ENCODE peak calls at places on chromosomes 7 and 10, in four cellular contexts. G is GM12878, R is K562, B is HepG2. C is an unnamed sample.

GRCh38 chr10:12800302-12800701 is 201.2 kb downstream of the CCDC3 start:
- DNase-seq in G (no peak), R (no peak), B (no peak), C (no peak)

GRCh38 chr7:67447297-67447696 is 450.7 kb downstream of the TYW1 start:
- DNase-seq in G (no peak), R (no peak), B (no peak), C (no peak)

GRCh38 chr10:17668435-17669184 is 24.7 kb downstream of the STAM start:
- DNase-seq in G (no peak), R (no peak), B (peak; percentile 58), C (no peak)

GRCh38 chr7:101567231-101567630 is 61.9 kb downstream of the MYL10 start:
- DNase-seq in G (no peak), R (no peak), B (no peak), C (no peak)

GRCh38 chr10:33880291-33880690 is 545.8 kb upstream of the NRP1 start:
- DNase-seq in G (no peak), R (no peak), B (no peak), C (no peak)

GRCh38 chr7:43491984-43492383 is 90.9 kb upstream of the STK17A start:
- DNase-seq in G (no peak), R (no peak), B (peak; percentile 28), C (no peak)

GRCh38 chr10:683448-684071 is 5.9 kb downstream of the DIP2C start:
- DNase-seq in G (no peak), R (peak; percentile 8), B (no peak), C (peak; percentile 86)

GRCh38 chr7:99098824-99099498 is 44.9 kb downstream of the SMURF1 start:
- DNase-seq in G (no peak), R (no peak), B (peak; percentile 96), C (peak; percentile 76)

GRCh38 chr7:44259547-44260457 is 59.0 kb downstream of the YKT6 start:
- DNase-seq in G (no peak), R (no peak), B (peak; percentile 3), C (no peak)

DNA sequence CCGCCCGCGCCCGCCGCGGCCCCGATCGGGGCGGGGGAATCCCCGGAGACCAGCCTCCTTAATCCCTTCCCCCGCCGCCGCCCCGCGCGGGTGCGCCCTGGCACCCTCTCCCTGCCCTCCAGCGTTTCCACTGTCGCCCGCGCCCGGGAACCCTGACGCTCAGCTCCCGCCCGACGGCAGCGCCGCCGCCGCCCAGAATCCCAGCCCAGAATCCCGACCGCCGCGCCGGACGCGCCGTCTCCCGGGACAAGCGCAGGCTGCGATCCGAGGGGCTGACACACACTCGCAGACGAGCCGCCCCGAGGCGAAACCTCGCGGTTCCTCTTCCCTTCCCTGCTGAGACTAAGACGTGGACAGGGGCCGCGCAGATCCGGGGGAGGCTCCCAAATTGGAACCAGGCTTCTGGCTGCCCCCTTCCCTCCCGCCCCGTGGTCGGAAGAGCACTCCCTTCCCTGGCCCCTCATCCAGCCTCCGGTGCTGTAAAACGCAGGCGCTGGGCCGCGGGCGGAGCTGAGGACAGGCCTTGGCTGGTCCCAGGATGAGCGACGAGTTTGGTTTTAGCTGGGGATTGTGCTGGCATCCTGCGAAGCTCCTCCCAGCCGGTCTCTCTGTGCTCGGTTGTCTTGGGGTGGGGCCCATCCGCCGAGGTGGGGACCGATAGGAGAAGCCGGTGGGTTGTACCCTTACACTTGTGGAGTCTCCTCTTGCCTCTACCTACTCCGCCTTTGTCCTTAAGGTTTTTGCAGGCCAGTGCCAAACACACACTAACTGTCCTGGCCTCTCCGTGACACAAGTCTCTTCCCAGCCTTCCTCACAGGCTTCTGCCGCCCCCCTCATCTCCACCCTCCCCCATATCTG is 1.1 kb downstream of the MARVELD1 start:
- DNase-seq in G (no peak), R (peak; percentile 35), B (no peak), C (peak; percentile 53)
- TF ChIP-seq HDAC2 in G (no peak), R (no peak), B (no peak), C (no peak)

DNA sequence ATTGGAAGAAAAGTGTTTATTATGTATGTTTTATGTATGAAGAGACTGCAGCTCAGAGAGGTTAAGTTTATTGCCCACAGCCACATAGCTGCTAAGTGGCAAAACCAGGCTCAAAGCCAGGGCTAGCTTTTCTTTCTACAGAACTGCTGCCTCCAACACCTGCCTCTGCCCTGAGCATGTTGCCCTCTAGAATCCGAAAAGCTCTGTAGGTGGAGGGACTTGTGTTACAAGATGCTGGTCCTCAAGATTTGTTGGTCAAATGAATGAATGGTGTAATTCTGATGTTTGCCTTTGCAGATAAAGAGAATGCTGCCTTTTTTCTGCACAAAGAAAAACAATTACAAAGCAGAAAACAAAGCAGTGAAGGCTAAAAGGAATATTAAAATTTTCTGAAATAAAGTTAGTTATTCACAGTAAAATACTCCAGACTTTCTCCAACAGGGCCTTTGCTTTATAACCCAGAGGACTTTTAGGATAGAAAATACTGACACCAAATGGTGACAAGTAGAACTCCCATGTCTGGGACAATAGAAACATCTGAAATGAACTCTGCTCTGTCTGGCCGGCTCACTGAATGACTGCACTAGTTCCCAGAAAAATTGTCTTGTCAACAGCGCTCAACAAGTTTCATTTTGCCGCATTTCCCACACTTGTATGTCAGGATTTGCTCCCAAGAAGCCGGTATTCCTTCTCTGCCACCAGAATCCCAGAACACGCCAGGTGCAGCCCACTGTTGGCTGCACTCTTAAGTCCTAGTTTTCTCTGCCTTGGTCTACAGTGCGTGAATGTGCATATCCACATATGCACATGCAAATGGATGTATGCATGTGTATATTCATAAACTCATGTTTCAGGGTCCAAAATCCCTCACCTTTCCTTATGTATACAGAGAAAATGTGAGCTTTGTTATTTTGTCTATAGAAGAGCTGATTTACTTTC is 11.0 kb upstream of the DNTT start:
- DNase-seq in G (no peak), R (peak; percentile 33), B (peak; percentile 70), C (peak; percentile 35)
- TF ChIP-seq POLR2AphosphoS2 in G (no peak), R (no peak), B (no peak), C (no peak)

GRCh38 chr10:47225928-47226645 is 73.9 kb upstream of the GDF10 start:
- DNase-seq in G (no peak), R (no peak), B (no peak), C (no peak)

GRCh38 chr10:47218803-47219202 is 81.2 kb upstream of the GDF10 start:
- DNase-seq in G (no peak), R (no peak), B (no peak), C (no peak)

GRCh38 chr10:47223236-47223635 is 76.8 kb upstream of the GDF10 start:
- DNase-seq in G (no peak), R (no peak), B (no peak), C (no peak)

GRCh38 chr10:47225186-47225927 is 74.6 kb upstream of the GDF10 start:
- DNase-seq in G (no peak), R (no peak), B (no peak), C (no peak)

GRCh38 chr10:47222461-47222860 is 77.5 kb upstream of the GDF10 start:
- DNase-seq in G (no peak), R (no peak), B (no peak), C (no peak)
- TF ChIP-seq HDAC2 in G (no peak), R (no peak), B (no peak), C (no peak)

DNA sequence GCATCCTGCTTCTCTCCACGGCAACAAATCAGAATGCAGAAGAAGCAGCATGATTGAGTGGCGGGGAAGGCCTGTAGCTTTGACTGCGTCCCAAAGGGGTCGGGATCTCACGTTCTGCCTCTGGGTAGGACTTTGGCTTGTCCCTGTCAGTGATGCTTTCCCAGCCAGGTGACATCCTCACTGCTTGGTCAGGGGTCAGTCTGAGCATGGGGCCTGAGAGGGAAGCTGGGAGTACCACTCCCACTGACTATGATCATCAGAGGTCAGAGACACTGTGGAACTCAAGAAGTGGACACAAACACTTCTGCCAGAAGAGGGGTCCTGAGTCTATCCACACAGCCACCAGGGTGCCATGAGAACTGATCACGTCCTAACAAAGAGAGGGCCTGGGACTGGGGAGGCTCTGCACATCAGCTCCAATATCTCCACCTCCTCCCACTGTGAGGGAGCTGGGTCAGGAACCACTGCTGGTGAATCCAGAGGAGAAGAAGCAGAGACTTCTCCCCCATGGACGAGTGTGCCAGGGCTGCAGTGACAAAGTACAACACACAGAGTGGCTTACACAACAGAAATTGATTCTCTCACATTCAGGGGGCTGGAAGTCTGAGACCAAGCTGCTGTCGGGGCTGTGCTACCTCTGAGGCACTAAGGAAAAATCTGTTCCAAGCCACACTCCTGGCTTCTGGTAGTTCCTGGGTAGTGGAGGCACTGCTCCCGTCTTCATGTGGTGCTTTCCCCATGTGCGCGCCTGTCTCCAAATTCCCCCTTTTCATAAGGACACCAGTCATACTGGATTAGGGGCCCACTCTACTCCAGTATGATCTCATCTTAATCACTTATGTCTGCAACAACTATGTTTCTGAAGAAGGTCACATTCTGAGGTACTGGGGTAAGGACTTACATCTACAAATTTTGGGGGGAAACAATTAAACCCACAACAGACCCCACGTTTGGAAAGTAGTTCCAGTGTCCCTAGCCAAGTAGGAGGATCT is 131.1 kb downstream of the CYP26A1 start:
- DNase-seq in G (no peak), R (no peak), B (no peak), C (no peak)
- TF ChIP-seq POLR2AphosphoS2 in G (no peak), R (no peak), B (no peak), C (no peak)

GRCh38 chr10:113681533-113682470 is 2.1 kb downstream of the CASP7 start:
- DNase-seq in G (peak; percentile 77), R (no peak), B (no peak), C (no peak)

GRCh38 chr10:113679463-113680171 is at the start of gene CASP7:
- DNase-seq in G (no peak), R (peak; percentile 66), B (peak; percentile 83), C (peak; percentile 74)

GRCh38 chr10:113686028-113686427 is 6.3 kb downstream of the CASP7 start:
- DNase-seq in G (no peak), R (no peak), B (no peak), C (no peak)

GRCh38 chr10:113683300-113683699 is 3.6 kb downstream of the CASP7 start:
- DNase-seq in G (no peak), R (no peak), B (no peak), C (no peak)

GRCh38 chr10:113680172-113681111 is 730 bp downstream of the CASP7 start:
- DNase-seq in G (peak; percentile 42), R (peak; percentile 21), B (peak; percentile 24), C (peak; percentile 57)
- TF ChIP-seq HDAC2 in G (no peak), R (no peak), B (no peak), C (no peak)

DNA sequence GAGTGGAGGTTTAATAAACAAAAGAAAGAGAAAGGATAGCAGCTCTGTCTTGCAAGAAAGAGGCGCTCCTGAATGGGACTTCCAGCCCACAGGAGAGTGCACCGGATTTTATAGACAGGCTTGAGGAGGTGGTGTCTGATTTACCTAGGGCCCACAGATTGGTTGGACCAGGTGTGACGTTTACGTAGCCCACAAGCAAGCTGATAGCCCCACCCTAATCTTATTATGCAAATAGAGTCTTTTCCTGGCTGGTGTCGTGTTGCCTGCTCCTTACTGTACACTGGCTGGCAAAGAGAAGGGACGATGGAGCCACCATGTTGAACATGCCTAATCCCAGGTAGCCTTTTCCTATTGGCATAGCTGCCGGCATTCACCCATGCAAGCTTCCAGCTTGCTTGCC is 319.7 kb upstream of the POM121L12 start:
- DNase-seq in G (no peak), R (no peak), B (no peak), C (no peak)
- TF ChIP-seq POLR2AphosphoS2 in G (no peak), R (no peak), B (no peak), C (no peak)

C was measured in A549.